ENCODE peak calls at places on chromosomes 16 and 17, in seven cellular contexts. C is ovary, H is PC-3, D is lung, X is B cell, A is transverse colon, Y is AG10803. P is an unnamed sample.

GRCh38 chr17:79835953-79836951 is 3.0 kb downstream of the CBX4 start:
- DNase-seq in A (peak; percentile 87), D (peak; percentile 80), C (no peak), X (no peak), H (peak; percentile 35), Y (peak; percentile 26), P (no peak)

GRCh38 chr16:87681990-87682570 is 79.8 kb downstream of the JPH3 start:
- DNase-seq in D (no peak), C (no peak), X (no peak), A (no peak), H (no peak), Y (peak; percentile 72), P (peak; percentile 55)

GRCh38 chr17:61635913-61636432 is 45.0 kb upstream of the NACA2 start:
- DNase-seq in H (peak; percentile 86), D (no peak), X (peak; percentile 71), A (peak; percentile 45), C (no peak), Y (peak; percentile 55), P (peak; percentile 49)

GRCh38 chr17:50938821-50939541 is 72.8 kb upstream of the TOB1 start:
- DNase-seq in H (no peak), C (peak; percentile 27), X (no peak), A (no peak), Y (no peak), D (no peak), P (no peak)

GRCh38 chr17:78000351-78000750 is 41.8 kb downstream of the TNRC6C start:
- DNase-seq in Y (peak; percentile 63), C (no peak), X (no peak), A (no peak), H (no peak), D (no peak), P (peak; percentile 35)

GRCh38 chr16:30395992-30396560 is 856 bp downstream of the ZNF48 start:
- DNase-seq in C (no peak), X (no peak), D (no peak), H (no peak), A (no peak), Y (no peak), P (no peak)

GRCh38 chr17:1829579-1830257 is at the start of the genes RPA1 and SMYD4:
- DNase-seq in X (peak; percentile 93), Y (peak; percentile 82), H (peak; percentile 90), C (peak; percentile 92), A (peak; percentile 91), D (peak; percentile 85), P (peak; percentile 76)

GRCh38 chr17:27579897-27580321 is 51.1 kb upstream of the LGALS9 start:
- DNase-seq in A (no peak), C (no peak), X (no peak), D (no peak), Y (no peak), H (peak; percentile 11), P (no peak)

GRCh38 chr16:23061669-23062068 is 87.6 kb downstream of the USP31 start:
- DNase-seq in D (no peak), C (no peak), X (no peak), H (no peak), A (no peak), Y (peak; percentile 40), P (peak; percentile 31)

GRCh38 chr16:63289834-63290460 is 1253.7 kb upstream of the CDH8 start:
- DNase-seq in A (peak; percentile 15), H (peak; percentile 31), Y (peak; percentile 0), D (no peak), X (no peak), C (no peak), P (no peak)
- TF ChIP-seq CTCF in A (peak; percentile 66), H (peak; percentile 62), Y (no peak), D (peak; percentile 16), X (no peak), C (no peak), P (peak; percentile 53)

GRCh38 chr17:49036270-49036626 is 39.1 kb downstream of the IGF2BP1 start:
- DNase-seq in D (no peak), A (no peak), X (no peak), H (no peak), C (no peak), Y (no peak), P (no peak)
- TF ChIP-seq CTCF in D (no peak), A (no peak), X (peak; percentile 23), H (no peak), C (no peak), Y (no peak), P (no peak)

GRCh38 chr17:8187517-8188407 is 2.2 kb downstream of the BORCS6 start:
- DNase-seq in H (peak; percentile 98), D (peak; percentile 93), C (peak; percentile 95), Y (peak; percentile 100), A (peak; percentile 94), X (peak; percentile 87), P (peak; percentile 100)

GRCh38 chr17:8186446-8186786 is 3.6 kb downstream of the BORCS6 start:
- DNase-seq in Y (no peak), A (no peak), H (no peak), C (no peak), D (no peak), X (no peak), P (no peak)

GRCh38 chr17:8188408-8188839 is 1.6 kb downstream of the BORCS6 start:
- DNase-seq in C (no peak), X (peak; percentile 53), H (no peak), Y (no peak), D (no peak), A (no peak), P (no peak)

GRCh38 chr17:8185580-8186445 is 4.2 kb downstream of the BORCS6 start:
- DNase-seq in X (peak; percentile 91), C (peak; percentile 94), D (peak; percentile 89), Y (peak; percentile 61), H (peak; percentile 76), A (peak; percentile 94), P (peak; percentile 56)

GRCh38 chr17:8186787-8187516 is 3.0 kb downstream of the BORCS6 start:
- DNase-seq in H (peak; percentile 95), Y (peak; percentile 96), X (peak; percentile 88), C (peak; percentile 94), A (peak; percentile 96), D (peak; percentile 92), P (peak; percentile 98)
- TF ChIP-seq CTCF in H (peak; percentile 34), Y (peak; percentile 52), X (peak; percentile 39), C (no peak), A (peak; percentile 22), D (peak; percentile 22), P (no peak)

GRCh38 chr17:44903012-44903685 is 3.9 kb upstream of the EFTUD2 start:
- DNase-seq in H (no peak), Y (no peak), C (no peak), D (no peak), X (no peak), A (no peak), P (no peak)

GRCh38 chr17:44899074-44899782 is at the start of gene EFTUD2:
- DNase-seq in A (peak; percentile 93), D (peak; percentile 90), C (peak; percentile 95), Y (peak; percentile 88), H (peak; percentile 90), X (peak; percentile 96), P (peak; percentile 80)

GRCh38 chr17:44900894-44901293 is 1.6 kb upstream of the EFTUD2 start:
- DNase-seq in C (no peak), D (no peak), Y (peak; percentile 75), H (peak; percentile 76), A (no peak), X (no peak), P (peak; percentile 77)

GRCh38 chr17:44902135-44902760 is 3.0 kb upstream of the EFTUD2 start:
- DNase-seq in H (no peak), C (no peak), D (no peak), Y (no peak), A (no peak), X (no peak), P (no peak)

GRCh38 chr17:44901323-44901965 is 2.2 kb upstream of the EFTUD2 start:
- DNase-seq in Y (peak; percentile 60), D (no peak), A (no peak), X (no peak), C (no peak), H (peak; percentile 93), P (peak; percentile 83)
- TF ChIP-seq CTCF in Y (peak; percentile 47), D (no peak), A (no peak), X (no peak), C (no peak), H (peak; percentile 69), P (peak; percentile 60)

P was measured in HFFc6.